ENCODE peak calls at places on chromosome 11, in six cellular contexts. One of them, this sample, is unnamed.

GRCh38 chr11:12079726-12080556 is 30.4 kb upstream of the MICAL2 start:
- DNase-seq in CD4-positive, CD25-positive, alpha-beta regulatory T cell: no peak
- DNase-seq in fibroblast of lung: peak; percentile 99
- DNase-seq in SK-N-SH: no peak
- DNase-seq in left ventricle myocardium inferior: peak; percentile 52
- DNase-seq in right atrium auricular region: peak; percentile 82
- DNase-seq in this sample: no peak

GRCh38 chr11:64802370-64803162 is 448 bp downstream of the MAP4K2 start:
- DNase-seq in CD4-positive, CD25-positive, alpha-beta regulatory T cell: no peak
- DNase-seq in fibroblast of lung: no peak
- DNase-seq in SK-N-SH: peak; percentile 61
- DNase-seq in left ventricle myocardium inferior: peak; percentile 51
- DNase-seq in right atrium auricular region: no peak
- DNase-seq in this sample: no peak

GRCh38 chr11:44593194-44593593 is 27.7 kb downstream of the CD82 start:
- DNase-seq in CD4-positive, CD25-positive, alpha-beta regulatory T cell: no peak
- DNase-seq in fibroblast of lung: no peak
- DNase-seq in SK-N-SH: peak; percentile 67
- DNase-seq in left ventricle myocardium inferior: no peak
- DNase-seq in right atrium auricular region: no peak
- DNase-seq in this sample: no peak

GRCh38 chr11:28251263-28251662 is 143.1 kb downstream of the METTL15 start:
- DNase-seq in CD4-positive, CD25-positive, alpha-beta regulatory T cell: no peak
- DNase-seq in fibroblast of lung: no peak
- DNase-seq in SK-N-SH: no peak
- DNase-seq in left ventricle myocardium inferior: no peak
- DNase-seq in right atrium auricular region: no peak
- DNase-seq in this sample: no peak

GRCh38 chr11:72647882-72648281 is 26.3 kb downstream of the PDE2A start:
- DNase-seq in CD4-positive, CD25-positive, alpha-beta regulatory T cell: no peak
- DNase-seq in fibroblast of lung: no peak
- DNase-seq in SK-N-SH: no peak
- DNase-seq in left ventricle myocardium inferior: no peak
- DNase-seq in right atrium auricular region: no peak
- DNase-seq in this sample: no peak

GRCh38 chr11:20388096-20389055 is 860 bp downstream of the PRMT3 start:
- DNase-seq in CD4-positive, CD25-positive, alpha-beta regulatory T cell: no peak
- DNase-seq in fibroblast of lung: no peak
- DNase-seq in SK-N-SH: no peak
- DNase-seq in left ventricle myocardium inferior: no peak
- DNase-seq in right atrium auricular region: no peak
- DNase-seq in this sample: no peak

GRCh38 chr11:19474954-19475811 is 234.4 kb upstream of the E2F8 start:
- DNase-seq in CD4-positive, CD25-positive, alpha-beta regulatory T cell: no peak
- DNase-seq in fibroblast of lung: no peak
- DNase-seq in SK-N-SH: peak; percentile 26
- DNase-seq in left ventricle myocardium inferior: no peak
- DNase-seq in right atrium auricular region: no peak
- DNase-seq in this sample: no peak

GRCh38 chr11:118001494-118001971 is 15.3 kb downstream of the IL10RA start:
- DNase-seq in CD4-positive, CD25-positive, alpha-beta regulatory T cell: no peak
- DNase-seq in fibroblast of lung: no peak
- DNase-seq in SK-N-SH: no peak
- DNase-seq in left ventricle myocardium inferior: no peak
- DNase-seq in right atrium auricular region: no peak
- DNase-seq in this sample: no peak

GRCh38 chr11:124115782-124116616 is 749 bp downstream of the VWA5A start:
- DNase-seq in CD4-positive, CD25-positive, alpha-beta regulatory T cell: no peak
- DNase-seq in fibroblast of lung: no peak
- DNase-seq in SK-N-SH: peak; percentile 15
- DNase-seq in left ventricle myocardium inferior: no peak
- DNase-seq in right atrium auricular region: no peak
- DNase-seq in this sample: peak; percentile 42

GRCh38 chr11:65421204-65422103 is 1.1 kb upstream of the NEAT1 start:
- DNase-seq in CD4-positive, CD25-positive, alpha-beta regulatory T cell: peak; percentile 85
- DNase-seq in fibroblast of lung: peak; percentile 99
- DNase-seq in SK-N-SH: peak; percentile 59
- DNase-seq in left ventricle myocardium inferior: peak; percentile 92
- DNase-seq in right atrium auricular region: peak; percentile 99
- DNase-seq in this sample: peak; percentile 97

GRCh38 chr11:114232400-114233070 is 63.7 kb upstream of the NNMT start:
- DNase-seq in CD4-positive, CD25-positive, alpha-beta regulatory T cell: no peak
- DNase-seq in fibroblast of lung: no peak
- DNase-seq in SK-N-SH: no peak
- DNase-seq in left ventricle myocardium inferior: peak; percentile 43
- DNase-seq in right atrium auricular region: no peak
- DNase-seq in this sample: no peak

GRCh38 chr11:111327908-111328624 is 29.7 kb downstream of the POU2AF3 start:
- DNase-seq in CD4-positive, CD25-positive, alpha-beta regulatory T cell: no peak
- DNase-seq in fibroblast of lung: peak; percentile 23
- DNase-seq in SK-N-SH: no peak
- DNase-seq in left ventricle myocardium inferior: peak; percentile 38
- DNase-seq in right atrium auricular region: no peak
- DNase-seq in this sample: peak; percentile 65

GRCh38 chr11:60485987-60486386 is 6.6 kb upstream of the MS4A12 start:
- DNase-seq in CD4-positive, CD25-positive, alpha-beta regulatory T cell: no peak
- DNase-seq in fibroblast of lung: no peak
- DNase-seq in SK-N-SH: peak; percentile 39
- DNase-seq in left ventricle myocardium inferior: no peak
- DNase-seq in right atrium auricular region: no peak
- DNase-seq in this sample: no peak

GRCh38 chr11:64856382-64857227 is 12.2 kb upstream of the CDC42BPG start:
- DNase-seq in CD4-positive, CD25-positive, alpha-beta regulatory T cell: peak; percentile 34
- DNase-seq in fibroblast of lung: peak; percentile 81
- DNase-seq in SK-N-SH: no peak
- DNase-seq in left ventricle myocardium inferior: no peak
- DNase-seq in right atrium auricular region: peak; percentile 94
- DNase-seq in this sample: peak; percentile 79

GRCh38 chr11:64304032-64304315 is 1.4 kb upstream of the ESRRA start:
- DNase-seq in CD4-positive, CD25-positive, alpha-beta regulatory T cell: no peak
- DNase-seq in fibroblast of lung: no peak
- DNase-seq in SK-N-SH: no peak
- DNase-seq in left ventricle myocardium inferior: no peak
- DNase-seq in right atrium auricular region: no peak
- DNase-seq in this sample: no peak

GRCh38 chr11:45017329-45017728 is 66.6 kb upstream of the TP53I11 start:
- DNase-seq in CD4-positive, CD25-positive, alpha-beta regulatory T cell: no peak
- DNase-seq in fibroblast of lung: no peak
- DNase-seq in SK-N-SH: no peak
- DNase-seq in left ventricle myocardium inferior: no peak
- DNase-seq in right atrium auricular region: no peak
- DNase-seq in this sample: no peak

GRCh38 chr11:117009905-117010605 is 88.2 kb downstream of the SIK3 start:
- DNase-seq in CD4-positive, CD25-positive, alpha-beta regulatory T cell: no peak
- DNase-seq in fibroblast of lung: peak; percentile 23
- DNase-seq in SK-N-SH: no peak
- DNase-seq in left ventricle myocardium inferior: no peak
- DNase-seq in right atrium auricular region: no peak
- DNase-seq in this sample: no peak

GRCh38 chr11:107696140-107696539 is 15.7 kb downstream of the SLN start:
- DNase-seq in CD4-positive, CD25-positive, alpha-beta regulatory T cell: no peak
- DNase-seq in fibroblast of lung: peak; percentile 97
- DNase-seq in SK-N-SH: no peak
- DNase-seq in left ventricle myocardium inferior: no peak
- DNase-seq in right atrium auricular region: no peak
- DNase-seq in this sample: no peak

GRCh38 chr11:62554377-62554776 is 7.8 kb upstream of the AHNAK start:
- DNase-seq in CD4-positive, CD25-positive, alpha-beta regulatory T cell: no peak
- DNase-seq in fibroblast of lung: no peak
- DNase-seq in SK-N-SH: no peak
- DNase-seq in left ventricle myocardium inferior: peak; percentile 30
- DNase-seq in right atrium auricular region: no peak
- DNase-seq in this sample: no peak
- H3K36me3 ChIP-seq in CD4-positive, CD25-positive, alpha-beta regulatory T cell: peaks cover 6% of the 10 kb centered on the region
- H3K36me3 ChIP-seq in fibroblast of lung: peaks cover 6% of the 10 kb centered on the region
- H3K36me3 ChIP-seq in SK-N-SH: peaks cover 19% of the 10 kb centered on the region
- H3K36me3 ChIP-seq in left ventricle myocardium inferior: peaks cover 24% of the 10 kb centered on the region
- H3K36me3 ChIP-seq in right atrium auricular region: peaks cover 14% of the 10 kb centered on the region
- H3K36me3 ChIP-seq in this sample: peaks cover 10% of the 10 kb centered on the region

GRCh38 chr11:102453286-102453797 is 777 bp upstream of the TMEM123 start:
- DNase-seq in CD4-positive, CD25-positive, alpha-beta regulatory T cell: no peak
- DNase-seq in fibroblast of lung: no peak
- DNase-seq in SK-N-SH: peak; percentile 18
- DNase-seq in left ventricle myocardium inferior: peak; percentile 30
- DNase-seq in right atrium auricular region: no peak
- DNase-seq in this sample: no peak
- H3K4me3 ChIP-seq in CD4-positive, CD25-positive, alpha-beta regulatory T cell: peak overlapping the region; percentile 72
- H3K4me3 ChIP-seq in fibroblast of lung: peak overlapping the region; percentile 91
- H3K4me3 ChIP-seq in SK-N-SH: peak overlapping the region; percentile 81
- H3K4me3 ChIP-seq in left ventricle myocardium inferior: peak overlapping the region; percentile 98
- H3K4me3 ChIP-seq in right atrium auricular region: peak overlapping the region; percentile 63
- H3K4me3 ChIP-seq in this sample: peak overlapping the region; percentile 81

GRCh38 chr11:1880746-1881441 is 10.8 kb downstream of the PRR33 start:
- DNase-seq in CD4-positive, CD25-positive, alpha-beta regulatory T cell: no peak
- DNase-seq in fibroblast of lung: no peak
- DNase-seq in SK-N-SH: peak; percentile 23
- DNase-seq in left ventricle myocardium inferior: peak; percentile 19
- DNase-seq in right atrium auricular region: no peak
- DNase-seq in this sample: no peak

GRCh38 chr11:1881442-1882264 is 10.0 kb downstream of the PRR33 start:
- DNase-seq in CD4-positive, CD25-positive, alpha-beta regulatory T cell: no peak
- DNase-seq in fibroblast of lung: no peak
- DNase-seq in SK-N-SH: no peak
- DNase-seq in left ventricle myocardium inferior: peak; percentile 79
- DNase-seq in right atrium auricular region: no peak
- DNase-seq in this sample: no peak

GRCh38 chr11:1884123-1884415 is 7.6 kb downstream of the PRR33 start:
- DNase-seq in CD4-positive, CD25-positive, alpha-beta regulatory T cell: no peak
- DNase-seq in fibroblast of lung: no peak
- DNase-seq in SK-N-SH: no peak
- DNase-seq in left ventricle myocardium inferior: no peak
- DNase-seq in right atrium auricular region: no peak
- DNase-seq in this sample: no peak

GRCh38 chr11:1882265-1883238 is 9.1 kb downstream of the PRR33 start:
- DNase-seq in CD4-positive, CD25-positive, alpha-beta regulatory T cell: peak; percentile 46
- DNase-seq in fibroblast of lung: peak; percentile 41
- DNase-seq in SK-N-SH: peak; percentile 97
- DNase-seq in left ventricle myocardium inferior: peak; percentile 88
- DNase-seq in right atrium auricular region: no peak
- DNase-seq in this sample: peak; percentile 85

DNA sequence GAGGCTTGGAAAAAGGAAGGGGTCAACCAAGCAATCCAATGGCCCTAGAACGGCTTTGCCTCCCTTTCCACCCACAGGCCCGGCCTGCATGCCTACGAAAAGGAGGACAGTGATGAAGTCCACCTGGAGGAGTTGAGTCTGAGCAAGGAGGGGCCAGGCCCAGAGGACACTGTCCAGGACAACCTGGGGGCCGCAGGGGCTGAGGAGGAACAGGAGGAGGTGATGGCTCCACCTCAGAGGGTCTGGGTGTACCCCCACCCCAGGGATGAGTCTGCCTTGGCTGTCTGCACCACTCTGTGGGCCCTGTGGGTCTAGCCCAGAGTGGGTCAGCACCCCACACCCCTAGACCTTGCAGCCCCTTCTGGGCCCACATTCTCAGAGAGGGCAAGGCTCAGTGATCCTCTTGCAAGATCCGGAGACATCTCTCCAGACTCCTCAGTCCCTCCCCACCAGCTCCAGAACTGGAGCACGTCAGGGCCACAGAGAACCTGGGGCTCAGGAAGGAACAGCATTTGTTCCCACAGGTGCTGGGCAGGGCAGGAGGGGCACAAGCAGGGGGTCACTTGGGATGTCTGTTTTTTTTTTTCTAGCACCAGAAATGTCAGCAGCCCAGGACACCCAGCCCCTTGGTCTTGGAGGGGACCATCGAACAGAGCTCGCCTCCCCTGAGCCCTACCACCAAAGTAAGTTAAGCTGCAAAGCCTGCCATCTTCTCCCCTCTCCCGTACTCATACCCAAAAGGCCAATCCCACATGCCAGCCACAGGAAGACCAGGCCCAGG is 8.2 kb downstream of the PRR33 start:
- DNase-seq in CD4-positive, CD25-positive, alpha-beta regulatory T cell: no peak
- DNase-seq in fibroblast of lung: no peak
- DNase-seq in SK-N-SH: peak; percentile 27
- DNase-seq in left ventricle myocardium inferior: no peak
- DNase-seq in right atrium auricular region: no peak
- DNase-seq in this sample: no peak
- H3K36me3 ChIP-seq in CD4-positive, CD25-positive, alpha-beta regulatory T cell: peaks cover 56% of the 10 kb centered on the region
- H3K36me3 ChIP-seq in fibroblast of lung: no peaks in the 10 kb centered on the region
- H3K36me3 ChIP-seq in SK-N-SH: no peaks in the 10 kb centered on the region
- H3K36me3 ChIP-seq in left ventricle myocardium inferior: peaks cover 26% of the 10 kb centered on the region
- H3K36me3 ChIP-seq in right atrium auricular region: peaks cover 16% of the 10 kb centered on the region
- H3K36me3 ChIP-seq in this sample: no peaks in the 10 kb centered on the region

GRCh38 chr11:32434116-32434386 is 1.3 kb downstream of the WT1 start:
- DNase-seq in CD4-positive, CD25-positive, alpha-beta regulatory T cell: no peak
- DNase-seq in fibroblast of lung: no peak
- DNase-seq in SK-N-SH: no peak
- DNase-seq in left ventricle myocardium inferior: no peak
- DNase-seq in right atrium auricular region: no peak
- DNase-seq in this sample: no peak

GRCh38 chr11:32435511-32435946 is at the start of gene WT1:
- DNase-seq in CD4-positive, CD25-positive, alpha-beta regulatory T cell: no peak
- DNase-seq in fibroblast of lung: no peak
- DNase-seq in SK-N-SH: peak; percentile 31
- DNase-seq in left ventricle myocardium inferior: peak; percentile 66
- DNase-seq in right atrium auricular region: no peak
- DNase-seq in this sample: no peak

GRCh38 chr11:32434387-32435151 is 770 bp downstream of the WT1 start:
- DNase-seq in CD4-positive, CD25-positive, alpha-beta regulatory T cell: no peak
- DNase-seq in fibroblast of lung: no peak
- DNase-seq in SK-N-SH: peak; percentile 26
- DNase-seq in left ventricle myocardium inferior: no peak
- DNase-seq in right atrium auricular region: no peak
- DNase-seq in this sample: no peak

GRCh38 chr11:32435947-32436750 is 810 bp upstream of the WT1 start:
- DNase-seq in CD4-positive, CD25-positive, alpha-beta regulatory T cell: no peak
- DNase-seq in fibroblast of lung: no peak
- DNase-seq in SK-N-SH: peak; percentile 23
- DNase-seq in left ventricle myocardium inferior: no peak
- DNase-seq in right atrium auricular region: no peak
- DNase-seq in this sample: no peak

DNA sequence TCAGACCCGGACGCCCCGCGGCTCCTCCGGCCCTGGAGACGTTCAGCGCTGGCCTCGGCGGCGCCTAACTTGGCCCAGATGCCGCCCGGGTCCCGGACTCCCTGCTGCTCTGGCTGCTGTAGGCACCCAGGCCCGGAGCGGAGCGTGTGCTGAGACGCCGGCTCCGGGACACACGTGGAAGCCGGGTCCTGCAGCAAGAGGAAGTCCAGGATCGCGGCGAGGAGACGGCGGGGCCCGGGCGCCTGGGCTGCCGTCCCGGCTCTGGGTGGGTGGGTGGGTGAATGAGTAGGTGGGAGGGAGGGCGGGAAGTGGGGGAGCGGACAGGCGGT is 223 bp downstream of the WT1 start:
- DNase-seq in CD4-positive, CD25-positive, alpha-beta regulatory T cell: no peak
- DNase-seq in fibroblast of lung: no peak
- DNase-seq in SK-N-SH: no peak
- DNase-seq in left ventricle myocardium inferior: no peak
- DNase-seq in right atrium auricular region: no peak
- DNase-seq in this sample: no peak
- H3K4me3 ChIP-seq in CD4-positive, CD25-positive, alpha-beta regulatory T cell: no peak overlapping the region
- H3K4me3 ChIP-seq in fibroblast of lung: no peak overlapping the region
- H3K4me3 ChIP-seq in SK-N-SH: no peak overlapping the region
- H3K4me3 ChIP-seq in left ventricle myocardium inferior: peak overlapping the region; percentile 72
- H3K4me3 ChIP-seq in right atrium auricular region: peak overlapping the region; percentile 35
- H3K4me3 ChIP-seq in this sample: peak overlapping the region; percentile 36

GRCh38 chr11:130879836-130880235 is 36.4 kb downstream of the SNX19 start:
- DNase-seq in CD4-positive, CD25-positive, alpha-beta regulatory T cell: no peak
- DNase-seq in fibroblast of lung: no peak
- DNase-seq in SK-N-SH: no peak
- DNase-seq in left ventricle myocardium inferior: no peak
- DNase-seq in right atrium auricular region: no peak
- DNase-seq in this sample: no peak
- H3K36me3 ChIP-seq in CD4-positive, CD25-positive, alpha-beta regulatory T cell: peaks cover 89% of the 10 kb centered on the region
- H3K36me3 ChIP-seq in fibroblast of lung: peaks cover 19% of the 10 kb centered on the region
- H3K36me3 ChIP-seq in SK-N-SH: peaks cover 70% of the 10 kb centered on the region
- H3K36me3 ChIP-seq in left ventricle myocardium inferior: peaks cover 85% of the 10 kb centered on the region
- H3K36me3 ChIP-seq in right atrium auricular region: peaks cover 73% of the 10 kb centered on the region
- H3K36me3 ChIP-seq in this sample: peaks cover 27% of the 10 kb centered on the region

This sample was measured in right lobe of liver.